ENCODE peak calls at places on chromosomes 5 and 9, in eight cellular contexts. R is A549, I is uterus, H is astrocyte, L is pancreas, M is IMR-90, N is psoas muscle, F is keratinocyte. A is an unnamed sample.
A peak's percentile ranks its signal among the peaks of the same experiment; 100 is the strongest.

GRCh38 chr5:139975306-139975705 is 67.8 kb downstream of the NRG2 start:
- DNase-seq in I (no peak), R (no peak), F (no peak), N (no peak), H (no peak), L (no peak), M (no peak), A (no peak)

GRCh38 chr9:33230756-33231691 is 8.9 kb upstream of the SPINK4 start:
- DNase-seq in R (no peak), H (no peak), M (no peak), N (no peak), L (no peak), I (no peak), F (no peak), A (no peak)

GRCh38 chr9:18263367-18263766 is 210.6 kb upstream of the ADAMTSL1 start:
- DNase-seq in I (no peak), M (no peak), N (no peak), R (no peak), H (no peak), L (no peak), F (no peak), A (no peak)

GRCh38 chr5:84378961-84379360 is 5.7 kb downstream of the EDIL3 start:
- DNase-seq in L (no peak), R (no peak), F (no peak), N (no peak), H (peak; percentile 86), M (peak; percentile 74), I (no peak), A (no peak)

GRCh38 chr5:104540448-104540847 is 977.9 kb upstream of the NUDT12 start:
- DNase-seq in H (peak; percentile 61), I (no peak), L (no peak), F (no peak), R (no peak), M (peak; percentile 58), N (no peak), A (no peak)

GRCh38 chr9:20872340-20872977 is 159.0 kb downstream of the HACD4 start:
- DNase-seq in L (no peak), M (peak; percentile 93), R (no peak), F (no peak), I (no peak), N (no peak), H (peak; percentile 91), A (no peak)

GRCh38 chr5:153749941-153750340 is 259.5 kb downstream of the GRIA1 start:
- DNase-seq in M (no peak), F (no peak), L (no peak), I (no peak), R (no peak), H (no peak), N (no peak), A (no peak)

GRCh38 chr5:74648835-74649286 is 8.3 kb upstream of the ENC1 start:
- DNase-seq in N (no peak), L (no peak), M (peak; percentile 65), H (peak; percentile 56), F (no peak), I (no peak), R (peak; percentile 77), A (no peak)

GRCh38 chr9:33623658-33624586 is 99.9 kb downstream of the ANKRD18B start:
- DNase-seq in L (peak; percentile 73), N (peak; percentile 64), R (peak; percentile 90), F (peak; percentile 28), M (peak; percentile 67), H (peak; percentile 33), I (peak; percentile 56), A (no peak)

GRCh38 chr5:54344653-54345052 is 34.3 kb upstream of the ARL15 start:
- DNase-seq in F (no peak), M (no peak), R (no peak), I (no peak), L (no peak), N (no peak), H (peak; percentile 56), A (no peak)

DNA sequence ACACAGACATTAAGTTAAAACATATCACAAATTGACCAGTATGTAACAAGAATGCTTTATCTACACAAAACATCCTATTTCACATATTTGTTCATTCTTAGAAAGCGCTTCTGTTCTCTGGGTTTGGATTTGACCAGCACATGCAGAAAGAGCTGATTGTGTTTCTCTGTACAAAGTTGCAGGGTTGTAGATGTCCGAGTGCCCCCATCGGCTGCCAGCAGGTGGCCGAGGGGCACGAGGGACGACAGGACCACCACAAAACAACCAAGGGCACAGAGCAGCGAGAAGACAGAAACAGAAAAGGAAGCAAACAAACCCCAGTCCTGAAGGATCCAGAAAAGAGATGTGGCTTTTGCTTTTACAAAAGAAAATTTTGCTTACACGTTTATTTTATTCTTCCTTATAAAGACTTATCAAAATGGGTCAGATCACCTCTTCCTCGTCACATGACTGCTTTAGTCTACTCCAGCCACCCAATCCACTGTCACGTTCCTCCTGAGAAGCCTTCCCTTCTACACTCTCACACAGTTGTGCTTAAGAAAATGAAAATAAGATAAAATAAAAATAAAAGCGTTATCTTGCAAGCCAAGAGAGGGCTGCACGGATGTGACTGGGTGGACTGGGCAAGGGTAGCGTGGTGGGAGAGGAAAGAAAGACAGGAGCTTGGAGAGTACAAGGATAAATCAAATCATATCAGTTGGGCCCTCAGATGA is 9.5 kb downstream of the OTP start:
- DNase-seq in M (no peak), L (no peak), H (no peak), N (no peak), R (no peak), F (no peak), I (no peak), A (no peak)
- TF ChIP-seq CTCF in M (no peak), L (no peak), H (no peak), N (no peak), R (no peak), F (no peak), I (no peak), A (no peak)

GRCh38 chr5:148829248-148829594 is 2.8 kb downstream of the ADRB2 start:
- DNase-seq in I (no peak), F (no peak), N (no peak), L (no peak), M (no peak), H (no peak), R (no peak), A (no peak)

GRCh38 chr5:148828461-148829247 is 2.2 kb downstream of the ADRB2 start:
- DNase-seq in L (no peak), N (no peak), I (no peak), H (no peak), F (no peak), M (peak; percentile 38), R (no peak), A (no peak)

GRCh38 chr5:148826082-148826971 is at the start of gene ADRB2:
- DNase-seq in M (peak; percentile 91), I (peak; percentile 82), L (peak; percentile 95), H (peak; percentile 81), R (peak; percentile 84), N (peak; percentile 97), F (peak; percentile 81), A (peak; percentile 97)

GRCh38 chr5:148829734-148830133 is 3.3 kb downstream of the ADRB2 start:
- DNase-seq in N (peak; percentile 55), H (no peak), R (no peak), F (no peak), L (no peak), M (no peak), I (no peak), A (no peak)

GRCh38 chr5:148827723-148828122 is 1.3 kb downstream of the ADRB2 start:
- DNase-seq in R (no peak), M (peak; percentile 18), I (no peak), L (no peak), F (no peak), H (no peak), N (no peak), A (no peak)
- H3K4me1 ChIP-seq in R (peaks cover 4% of the 10 kb centered on the region), M (peaks cover 15% of the 10 kb centered on the region), I (no peaks in the 10 kb centered on the region), L (no peaks in the 10 kb centered on the region), F (peaks cover 27% of the 10 kb centered on the region), H (peaks cover 12% of the 10 kb centered on the region), N (peaks cover 45% of the 10 kb centered on the region), A (no peaks in the 10 kb centered on the region)

DNA sequence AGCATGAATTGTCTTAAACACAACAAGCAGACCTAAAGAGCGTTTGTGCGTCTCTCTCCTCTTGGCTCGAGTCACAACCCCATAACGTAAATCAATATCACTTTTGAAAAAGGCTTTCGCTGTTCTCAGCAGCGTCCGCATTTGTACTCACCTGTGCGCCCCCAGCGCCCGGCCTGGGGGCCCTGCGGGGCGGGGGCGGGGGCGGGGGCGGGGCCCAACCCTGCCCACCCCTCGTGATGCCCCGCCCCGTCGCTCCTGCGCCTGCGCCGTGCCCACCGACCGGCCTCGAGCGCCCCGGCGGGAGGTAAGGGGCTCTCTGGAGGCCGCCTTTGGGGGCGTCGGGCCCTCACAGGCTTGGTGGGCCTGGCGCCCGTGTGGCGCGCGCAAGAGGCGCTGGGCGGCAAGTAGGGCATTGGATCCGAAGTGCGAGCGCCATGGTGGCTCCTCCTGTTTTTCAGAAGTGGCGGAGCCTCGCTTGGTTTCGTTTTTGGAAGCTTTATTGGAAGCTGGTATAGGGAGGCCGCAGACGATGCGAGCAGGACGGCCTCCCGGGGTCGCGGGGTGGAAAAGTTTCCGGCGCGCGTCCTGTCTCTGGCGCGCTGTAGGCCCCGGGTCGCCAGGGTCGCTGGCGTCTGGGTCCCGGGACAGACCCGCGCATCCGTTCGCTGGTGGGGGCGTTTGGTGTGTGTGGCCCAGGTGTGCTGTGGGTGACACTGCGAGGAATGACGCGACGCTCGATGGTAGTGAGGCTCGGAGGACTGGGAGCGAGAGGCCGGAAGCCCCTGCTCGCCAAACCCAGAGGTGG is at the start of gene STX17:
- DNase-seq in I (peak; percentile 81), H (peak; percentile 57), R (peak; percentile 64), L (peak; percentile 94), N (peak; percentile 89), M (peak; percentile 69), F (no peak), A (peak; percentile 92)
- TF ChIP-seq CTCF in I (no peak), H (no peak), R (peak; percentile 12), L (no peak), N (peak; percentile 11), M (no peak), F (no peak), A (no peak)

GRCh38 chr5:89330087-89330486 is 447.1 kb upstream of the MEF2C start:
- DNase-seq in H (no peak), F (no peak), I (no peak), N (no peak), R (no peak), L (no peak), M (no peak), A (no peak)
- H3K4me1 ChIP-seq in H (no peaks in the 10 kb centered on the region), F (no peaks in the 10 kb centered on the region), I (no peaks in the 10 kb centered on the region), N (no peaks in the 10 kb centered on the region), R (no peaks in the 10 kb centered on the region), L (no peaks in the 10 kb centered on the region), M (no peaks in the 10 kb centered on the region), A (no peaks in the 10 kb centered on the region)

GRCh38 chr5:29697786-29698414 is 1495.6 kb upstream of the CDH6 start:
- DNase-seq in R (no peak), N (no peak), I (no peak), H (no peak), F (no peak), L (no peak), M (no peak), A (no peak)
- TF ChIP-seq CTCF in R (peak; percentile 12), N (no peak), I (no peak), H (no peak), F (no peak), L (no peak), M (no peak), A (peak; percentile 12)